ENCODE peak calls at places on chromosome 20, in six cellular contexts. R is sigmoid colon, H is right lobe of liver, W is left ventricle myocardium inferior, M is GM12865, T is neural progenitor cell. G is an unnamed sample.
A peak's percentile ranks its signal among the peaks of the same experiment; 100 is the strongest.

GRCh38 chr20:47701612-47702011 is 83.7 kb downstream of the SULF2 start:
- DNase-seq in R (no peak), H (no peak), W (no peak), M (peak; percentile 59), T (no peak), G (no peak)

GRCh38 chr20:44302026-44302669 is 8.9 kb downstream of the FITM2 start:
- DNase-seq in R (no peak), H (no peak), W (peak; percentile 38), M (no peak), T (no peak), G (no peak)

GRCh38 chr20:54846948-54847347 is 371.6 kb downstream of the DOK5 start:
- DNase-seq in R (no peak), H (no peak), W (no peak), M (no peak), T (no peak), G (no peak)

GRCh38 chr20:39829255-39829654 is 859.8 kb downstream of the MAFB start:
- DNase-seq in R (no peak), H (no peak), W (peak; percentile 30), M (peak; percentile 30), T (peak; percentile 60), G (no peak)

GRCh38 chr20:6575912-6576391 is 191.5 kb upstream of the BMP2 start:
- DNase-seq in R (no peak), H (no peak), W (no peak), M (peak; percentile 31), T (no peak), G (no peak)

GRCh38 chr20:45347936-45348809 is at the start of gene SDC4:
- DNase-seq in R (peak; percentile 91), H (peak; percentile 81), W (peak; percentile 70), M (no peak), T (peak; percentile 77), G (peak; percentile 73)

GRCh38 chr20:34262488-34263288 is 21.5 kb downstream of the ASIP start:
- DNase-seq in R (peak; percentile 77), H (peak; percentile 73), W (peak; percentile 48), M (peak; percentile 30), T (no peak), G (peak; percentile 60)

GRCh38 chr20:23078994-23079364 is 7.1 kb downstream of the CD93 start:
- DNase-seq in R (peak; percentile 58), H (no peak), W (no peak), M (peak; percentile 12), T (peak; percentile 58), G (no peak)

GRCh38 chr20:57265649-57266250 is 691 bp downstream of the BMP7 start:
- DNase-seq in R (no peak), H (no peak), W (no peak), M (no peak), T (peak; percentile 36), G (no peak)

GRCh38 chr20:18404172-18404571 is 62.7 kb downstream of the DZANK1 start:
- DNase-seq in R (no peak), H (no peak), W (no peak), M (peak; percentile 6), T (no peak), G (peak; percentile 14)

GRCh38 chr20:33490023-33490933 is at the start of gene CBFA2T2:
- DNase-seq in R (peak; percentile 84), H (no peak), W (peak; percentile 68), M (no peak), T (peak; percentile 97), G (peak; percentile 54)

GRCh38 chr20:63826753-63827152 is 4.3 kb downstream of the ZBTB46 start:
- DNase-seq in R (no peak), H (no peak), W (no peak), M (no peak), T (no peak), G (no peak)

GRCh38 chr20:53870426-53871199 is 199.8 kb downstream of the BCAS1 start:
- DNase-seq in R (no peak), H (no peak), W (no peak), M (no peak), T (no peak), G (no peak)

GRCh38 chr20:60058869-60059268 is 100.6 kb downstream of the CDH26 start:
- DNase-seq in R (peak; percentile 55), H (no peak), W (no peak), M (no peak), T (no peak), G (no peak)

GRCh38 chr20:40588891-40589290 is 100.1 kb downstream of the MAFB start:
- DNase-seq in R (no peak), H (no peak), W (no peak), M (no peak), T (no peak), G (no peak)

GRCh38 chr20:56513096-56513806 is 11.3 kb upstream of the FAM209A start:
- DNase-seq in R (no peak), H (no peak), W (no peak), M (no peak), T (no peak), G (no peak)

GRCh38 chr20:59777814-59778575 is 155.4 kb downstream of the SYCP2 start:
- DNase-seq in R (peak; percentile 55), H (peak; percentile 27), W (no peak), M (no peak), T (no peak), G (no peak)

GRCh38 chr20:62628691-62629090 is 13.6 kb upstream of the SLCO4A1 start:
- DNase-seq in R (no peak), H (no peak), W (no peak), M (no peak), T (no peak), G (no peak)
- TF ChIP-seq CTCF in R (no peak), H (no peak), W (no peak), M (no peak), T (no peak), G (no peak)

DNA sequence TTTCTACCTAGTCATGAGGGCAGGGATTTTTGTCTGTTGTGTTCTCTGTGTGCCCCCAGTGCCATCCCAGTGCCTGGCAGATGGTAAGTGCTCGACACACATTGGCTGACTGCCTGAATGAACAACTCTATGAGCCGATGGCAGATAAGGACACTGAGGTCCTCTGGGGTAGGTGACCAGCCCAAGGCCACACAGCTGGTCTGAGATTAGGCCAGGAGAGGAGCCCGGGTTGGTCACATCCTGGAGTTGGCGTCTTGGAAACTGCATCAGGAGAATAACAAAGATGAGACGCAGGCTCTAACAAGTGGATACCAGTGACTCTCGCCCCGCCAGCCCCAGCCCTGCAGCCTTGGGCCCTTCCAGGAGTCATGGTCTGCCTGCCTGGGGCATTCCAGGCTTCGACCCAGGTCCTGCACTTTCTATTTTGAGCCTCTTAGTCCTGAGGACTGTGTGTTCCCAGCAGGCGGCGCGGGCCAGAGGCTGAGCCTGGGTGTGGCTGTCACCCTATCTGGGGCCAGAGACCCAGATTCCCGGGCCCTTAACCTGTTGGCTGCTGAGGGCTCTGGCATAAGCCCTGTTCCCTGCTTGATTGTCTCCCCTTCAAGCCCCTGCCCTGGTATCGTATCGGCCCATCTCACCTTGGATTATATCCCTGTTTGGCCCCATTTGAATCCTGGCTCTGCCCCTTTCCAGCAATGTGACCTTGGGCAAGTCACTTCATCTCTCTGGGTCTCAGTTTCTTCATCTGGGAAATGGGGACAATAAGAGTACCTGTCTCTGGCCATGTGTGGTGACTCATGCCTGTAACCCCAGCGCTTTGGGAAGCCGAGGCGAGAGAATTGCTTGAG is 88.3 kb downstream of the CEBPB start:
- DNase-seq in R (peak; percentile 81), H (peak; percentile 88), W (peak; percentile 85), M (no peak), T (no peak), G (peak; percentile 70)
- TF ChIP-seq CTCF in R (no peak), H (peak; percentile 53), W (peak; percentile 56), M (no peak), T (no peak), G (peak; percentile 39)

GRCh38 chr20:3237011-3237957 is 1.7 kb downstream of the SLC4A11 start:
- DNase-seq in R (no peak), H (no peak), W (no peak), M (no peak), T (no peak), G (no peak)

GRCh38 chr20:3239026-3239866 is at the start of gene SLC4A11:
- DNase-seq in R (no peak), H (no peak), W (peak; percentile 71), M (peak; percentile 63), T (peak; percentile 76), G (peak; percentile 73)

GRCh38 chr20:3239867-3240775 is 1.1 kb upstream of the SLC4A11 start:
- DNase-seq in R (no peak), H (no peak), W (no peak), M (no peak), T (peak; percentile 40), G (no peak)

GRCh38 chr20:3238616-3239025 is 369 bp downstream of the SLC4A11 start:
- DNase-seq in R (no peak), H (no peak), W (no peak), M (peak; percentile 70), T (peak; percentile 64), G (peak; percentile 33)

DNA sequence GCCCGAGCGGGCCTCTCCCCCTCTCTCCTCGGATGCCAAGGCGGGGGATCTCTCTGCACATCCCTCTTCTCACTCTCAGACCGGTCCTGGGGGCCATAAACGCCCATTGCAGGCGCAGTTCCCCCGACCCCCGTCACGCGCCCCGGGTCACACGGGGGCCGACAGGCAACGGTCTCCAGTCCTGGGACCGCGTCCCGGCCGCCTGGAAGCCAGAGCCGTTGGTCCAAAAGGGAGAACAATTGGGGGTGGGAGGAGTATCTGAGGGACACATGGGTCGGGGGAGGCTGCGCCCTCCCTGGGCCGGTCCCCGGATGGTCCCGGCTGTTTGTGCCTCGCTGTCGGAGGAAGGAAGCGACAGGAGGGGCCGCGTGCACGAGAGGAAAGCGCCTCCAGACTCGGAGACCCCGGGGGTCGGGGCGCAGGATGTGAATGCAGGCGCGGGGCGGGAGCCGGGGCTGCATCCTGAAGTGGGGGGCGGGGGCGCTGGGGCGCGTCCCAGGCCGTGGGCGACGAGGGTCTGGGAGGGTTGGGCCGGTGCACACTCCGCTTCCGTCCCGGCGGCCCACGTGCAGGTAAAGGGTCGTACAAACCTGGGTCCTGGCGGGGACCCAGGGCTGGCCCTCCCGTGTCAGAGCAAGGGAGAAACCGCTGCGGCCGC is 903 bp downstream of the SLC4A11 start:
- DNase-seq in R (no peak), H (no peak), W (no peak), M (no peak), T (peak; percentile 63), G (no peak)
- TF ChIP-seq CTCF in R (no peak), H (no peak), W (no peak), M (no peak), T (peak; percentile 18), G (no peak)

GRCh38 chr20:46543033-46543432 is 7.4 kb downstream of the OCSTAMP start:
- DNase-seq in R (no peak), H (no peak), W (no peak), M (no peak), T (no peak), G (no peak)

GRCh38 chr20:46545077-46545826 is 5.2 kb downstream of the OCSTAMP start:
- DNase-seq in R (no peak), H (no peak), W (no peak), M (peak; percentile 65), T (no peak), G (peak; percentile 6)

GRCh38 chr20:46543959-46544358 is 6.5 kb downstream of the OCSTAMP start:
- DNase-seq in R (no peak), H (no peak), W (no peak), M (no peak), T (no peak), G (no peak)

GRCh38 chr20:46545827-46546138 is 4.7 kb downstream of the OCSTAMP start:
- DNase-seq in R (no peak), H (no peak), W (no peak), M (no peak), T (no peak), G (no peak)

DNA sequence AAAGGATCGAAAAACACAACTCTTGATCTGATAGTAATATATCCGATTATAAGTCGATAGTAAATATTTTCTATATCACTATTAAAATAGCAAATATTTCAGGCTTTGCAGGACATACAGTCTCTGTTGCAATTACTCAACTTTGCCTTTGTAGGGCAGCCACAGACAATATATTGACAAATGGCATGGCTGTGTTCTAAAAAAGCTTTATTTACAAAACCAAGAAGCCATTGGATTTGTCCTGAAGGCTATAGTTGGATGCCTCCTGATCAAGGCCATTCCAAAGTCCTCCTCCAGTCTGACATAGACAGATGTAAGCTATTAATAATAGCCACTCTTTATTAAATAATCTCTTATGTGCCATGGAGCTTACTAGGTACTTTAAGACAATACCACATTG is 5.9 kb downstream of the OCSTAMP start:
- DNase-seq in R (no peak), H (no peak), W (no peak), M (no peak), T (no peak), G (no peak)
- TF ChIP-seq CTCF in R (no peak), H (peak; percentile 31), W (no peak), M (peak; percentile 20), T (no peak), G (no peak)

G was measured in MCF 10A.